ENCODE peak calls at places on chromosomes 13 and 19, in eight cellular contexts. X is activated naive CD4-positive, alpha-beta T cell; H is erythroblast; R is anterior cingulate cortex; M is small intestine; P is activated naive CD8-positive, alpha-beta T cell treated with anti-CD3 and anti-CD28 coated beads for 36 hours; F is HFF-Myc; K is NCI-H1436. A is an unnamed sample.

GRCh38 chr19:41554902-41555301 is 21.1 kb upstream of the CEACAM21 start:
- DNase-seq in M (peak), R (no peak), K (no peak), P (no peak), H (no peak), F (no peak), X (no peak), A (no peak)

GRCh38 chr13:100209857-100210580 is 121.1 kb downstream of the PCCA start:
- DNase-seq in X (no peak), K (no peak), H (no peak), F (peak), P (no peak), M (no peak), R (no peak), A (no peak)

GRCh38 chr13:45333973-45334922 is 6.7 kb downstream of the TPT1 start:
- DNase-seq in P (peak), X (no peak), M (peak), R (no peak), F (no peak), K (no peak), H (no peak), A (no peak)

GRCh38 chr13:90928109-90928508 is 419.4 kb upstream of the MIR17HG start:
- DNase-seq in H (no peak), P (no peak), X (no peak), M (no peak), F (no peak), R (no peak), K (no peak), A (no peak)

GRCh38 chr19:13241321-13242104 is 91.3 kb downstream of the IER2 start:
- DNase-seq in P (peak), H (no peak), R (no peak), M (peak), F (no peak), K (no peak), X (no peak), A (no peak)

GRCh38 chr19:2391118-2391725 is 31.2 kb downstream of the TMPRSS9 start:
- DNase-seq in H (peak), X (no peak), R (no peak), K (peak), F (peak), P (peak), M (peak), A (no peak)

GRCh38 chr13:48316826-48317510 is 13.4 kb downstream of the RB1 start:
- DNase-seq in P (no peak), R (no peak), K (no peak), F (no peak), X (no peak), M (no peak), H (no peak), A (no peak)

GRCh38 chr19:10402441-10403038 is 802 bp downstream of the CDC37 start:
- DNase-seq in P (no peak), X (no peak), F (no peak), K (no peak), H (no peak), R (no peak), M (no peak), A (no peak)

GRCh38 chr13:38804536-38804935 is 117.7 kb downstream of the FREM2 start:
- DNase-seq in R (no peak), X (no peak), K (no peak), F (no peak), P (no peak), H (no peak), M (no peak), A (no peak)

GRCh38 chr13:77222000-77222690 is 104.7 kb downstream of the MYCBP2 start:
- DNase-seq in H (no peak), X (no peak), P (no peak), K (no peak), M (no peak), R (no peak), F (no peak), A (no peak)

A was measured in iPS DF 19.7.